ENCODE peak calls at places on chromosome X, in four cellular contexts. One of them, this sample, is unnamed.

GRCh38 chrX:150570512-150570911 is 2.1 kb downstream of the MTM1 start:
- DNase-seq in K562: peak; percentile 44
- DNase-seq in WTC11: no peak
- DNase-seq in A549: no peak
- DNase-seq in this sample: peak; percentile 93

GRCh38 chrX:153633607-153634180 is 13.3 kb upstream of the DUSP9 start:
- DNase-seq in A549: no peak
- DNase-seq in K562: no peak
- DNase-seq in WTC11: no peak
- DNase-seq in this sample: no peak

GRCh38 chrX:17425551-17425950 is 50.6 kb downstream of the NHS start:
- DNase-seq in WTC11: no peak
- DNase-seq in K562: no peak
- DNase-seq in A549: no peak
- DNase-seq in this sample: no peak

GRCh38 chrX:77768787-77769186 is 17.2 kb downstream of the ATRX start:
- DNase-seq in WTC11: no peak
- DNase-seq in K562: no peak
- DNase-seq in A549: no peak
- DNase-seq in this sample: no peak

GRCh38 chrX:35826503-35826902 is 28.4 kb downstream of the MAGEB16 start:
- DNase-seq in WTC11: no peak
- DNase-seq in K562: no peak
- DNase-seq in A549: no peak
- DNase-seq in this sample: no peak

GRCh38 chrX:31376408-31376807 is 304.6 kb upstream of the FTHL17 start:
- DNase-seq in K562: no peak
- DNase-seq in WTC11: no peak
- DNase-seq in A549: no peak
- DNase-seq in this sample: no peak

GRCh38 chrX:46912098-46912672 is at the start of gene JADE3:
- DNase-seq in WTC11: peak; percentile 70
- DNase-seq in A549: peak; percentile 82
- DNase-seq in K562: peak; percentile 70
- DNase-seq in this sample: peak; percentile 55

GRCh38 chrX:140343226-140343873 is 161.5 kb downstream of the SOX3 start:
- DNase-seq in A549: no peak
- DNase-seq in WTC11: no peak
- DNase-seq in K562: no peak
- DNase-seq in this sample: no peak

GRCh38 chrX:7771788-7772438 is 71.1 kb upstream of the VCX start:
- DNase-seq in A549: no peak
- DNase-seq in K562: no peak
- DNase-seq in WTC11: no peak
- DNase-seq in this sample: peak; percentile 91

GRCh38 chrX:65644621-65645287 is 22.7 kb upstream of the MSN start:
- DNase-seq in K562: peak; percentile 39
- DNase-seq in WTC11: no peak
- DNase-seq in A549: peak; percentile 80
- DNase-seq in this sample: no peak

GRCh38 chrX:9291666-9292065 is 173.2 kb upstream of the TBL1X start:
- DNase-seq in K562: no peak
- DNase-seq in WTC11: peak; percentile 55
- DNase-seq in A549: no peak
- DNase-seq in this sample: no peak

GRCh38 chrX:19964017-19964710 is 26.7 kb downstream of the BCLAF3 start:
- DNase-seq in WTC11: no peak
- DNase-seq in K562: no peak
- DNase-seq in A549: no peak
- DNase-seq in this sample: no peak

GRCh38 chrX:50456712-50457484 is 13.7 kb downstream of the DGKK start:
- DNase-seq in K562: no peak
- DNase-seq in WTC11: no peak
- DNase-seq in A549: no peak
- DNase-seq in this sample: no peak

GRCh38 chrX:133053854-133054565 is 42.9 kb downstream of the USP26 start:
- DNase-seq in K562: no peak
- DNase-seq in A549: no peak
- DNase-seq in WTC11: no peak
- DNase-seq in this sample: no peak

GRCh38 chrX:95835223-95835622 is 849.4 kb upstream of the DIAPH2 start:
- DNase-seq in A549: no peak
- DNase-seq in K562: no peak
- DNase-seq in WTC11: no peak
- DNase-seq in this sample: no peak

GRCh38 chrX:66046612-66047235 is 6.8 kb upstream of the VSIG4 start:
- DNase-seq in K562: peak; percentile 54
- DNase-seq in A549: no peak
- DNase-seq in WTC11: no peak
- DNase-seq in this sample: no peak

GRCh38 chrX:72621619-72622485 is 49.2 kb upstream of the HDAC8 start:
- DNase-seq in K562: no peak
- DNase-seq in A549: peak; percentile 15
- DNase-seq in WTC11: no peak
- DNase-seq in this sample: no peak

GRCh38 chrX:72137846-72138455 is 6.2 kb upstream of the RTL5 start:
- DNase-seq in WTC11: no peak
- DNase-seq in K562: no peak
- DNase-seq in A549: no peak
- DNase-seq in this sample: no peak

GRCh38 chrX:129961180-129962083 is 21.0 kb upstream of the BCORL1 start:
- DNase-seq in K562: peak; percentile 91
- DNase-seq in WTC11: peak; percentile 72
- DNase-seq in A549: peak; percentile 52
- DNase-seq in this sample: peak; percentile 44

GRCh38 chrX:134692233-134692632 is 34.0 kb upstream of the PLAC1 start:
- DNase-seq in WTC11: no peak
- DNase-seq in K562: no peak
- DNase-seq in A549: no peak
- DNase-seq in this sample: no peak

GRCh38 chrX:118062048-118062789 is 54.4 kb downstream of the KLHL13 start:
- DNase-seq in K562: no peak
- DNase-seq in WTC11: no peak
- DNase-seq in A549: no peak
- DNase-seq in this sample: no peak

GRCh38 chrX:72569786-72570185 is 2.9 kb downstream of the HDAC8 start:
- DNase-seq in K562: no peak
- DNase-seq in A549: peak; percentile 22
- DNase-seq in WTC11: no peak
- DNase-seq in this sample: no peak

GRCh38 chrX:16771483-16772398 is 14.5 kb upstream of the TXLNG start:
- DNase-seq in A549: peak; percentile 86
- DNase-seq in WTC11: peak; percentile 24
- DNase-seq in K562: peak; percentile 82
- DNase-seq in this sample: peak; percentile 86

GRCh38 chrX:151703487-151703886 is 8.2 kb downstream of the PRRG3 start:
- DNase-seq in K562: no peak
- DNase-seq in A549: no peak
- DNase-seq in WTC11: no peak
- DNase-seq in this sample: no peak

DNA sequence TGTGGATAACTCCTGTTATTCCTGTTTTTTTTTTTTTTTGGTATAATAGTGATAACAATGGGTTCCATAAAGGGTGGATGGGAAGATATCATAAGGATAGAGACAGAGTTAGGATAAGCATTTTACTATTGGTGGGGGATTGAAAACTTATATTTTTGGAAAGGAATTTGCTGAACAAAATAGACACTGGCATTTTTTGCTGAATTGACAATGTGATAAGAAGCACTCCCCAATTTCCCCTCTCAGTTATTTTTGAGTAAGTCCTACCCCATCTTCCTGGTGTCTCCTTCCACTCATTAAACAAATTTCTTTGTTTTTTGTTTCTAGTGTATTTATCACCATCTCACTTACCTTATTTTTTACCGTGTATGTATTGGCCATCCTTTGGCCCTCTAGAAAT is 55.8 kb downstream of the AMELX start:
- DNase-seq in WTC11: no peak
- DNase-seq in A549: no peak
- DNase-seq in K562: no peak
- DNase-seq in this sample: no peak
- TF ChIP-seq HMGXB4 in WTC11: no peak
- TF ChIP-seq HMGXB4 in A549: no peak
- TF ChIP-seq HMGXB4 in K562: no peak
- TF ChIP-seq HMGXB4 in this sample: no peak

DNA sequence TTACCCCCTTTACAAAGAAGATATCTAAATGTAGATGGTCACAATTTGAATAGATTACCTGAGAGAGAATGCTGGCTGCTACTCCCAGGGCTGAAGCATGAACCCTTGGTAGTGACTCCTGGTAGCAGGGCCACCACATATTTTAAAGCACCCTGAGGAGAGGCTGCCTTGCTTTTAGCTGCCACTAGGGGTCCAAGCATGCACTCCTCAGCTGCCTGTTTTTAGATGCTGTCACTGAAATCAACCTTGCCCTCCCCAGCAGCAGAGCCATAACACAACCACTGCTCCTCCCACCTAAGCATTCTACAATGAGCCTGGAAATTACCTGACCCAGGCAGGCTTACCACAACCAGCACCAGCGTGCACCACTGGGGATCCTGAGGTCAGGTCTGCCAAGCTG is 850.9 kb downstream of the FAM133A start:
- DNase-seq in K562: peak; percentile 0
- DNase-seq in WTC11: no peak
- DNase-seq in A549: no peak
- DNase-seq in this sample: no peak
- TF ChIP-seq HMGXB4 in K562: no peak
- TF ChIP-seq HMGXB4 in WTC11: no peak
- TF ChIP-seq HMGXB4 in A549: no peak
- TF ChIP-seq HMGXB4 in this sample: no peak

GRCh38 chrX:120671963-120672362 is 42.1 kb upstream of the C1GALT1C1 start:
- DNase-seq in WTC11: no peak
- DNase-seq in K562: no peak
- DNase-seq in A549: peak; percentile 2
- DNase-seq in this sample: no peak
- TF ChIP-seq HMGXB4 in WTC11: no peak
- TF ChIP-seq HMGXB4 in K562: no peak
- TF ChIP-seq HMGXB4 in A549: no peak
- TF ChIP-seq HMGXB4 in this sample: no peak

GRCh38 chrX:643911-644303 is 13.3 kb downstream of the SHOX start:
- DNase-seq in WTC11: no peak
- DNase-seq in A549: no peak
- DNase-seq in K562: no peak
- DNase-seq in this sample: no peak
- TF ChIP-seq HMGXB4 in WTC11: no peak
- TF ChIP-seq HMGXB4 in A549: no peak
- TF ChIP-seq HMGXB4 in K562: no peak
- TF ChIP-seq HMGXB4 in this sample: no peak

GRCh38 chrX:87064522-87064921 is 453.1 kb upstream of the KLHL4 start:
- DNase-seq in A549: no peak
- DNase-seq in K562: no peak
- DNase-seq in WTC11: no peak
- DNase-seq in this sample: no peak

GRCh38 chrX:87063622-87064021 is 454.0 kb upstream of the KLHL4 start:
- DNase-seq in K562: no peak
- DNase-seq in A549: no peak
- DNase-seq in WTC11: no peak
- DNase-seq in this sample: no peak

GRCh38 chrX:87067795-87068194 is 449.8 kb upstream of the KLHL4 start:
- DNase-seq in K562: no peak
- DNase-seq in A549: no peak
- DNase-seq in WTC11: no peak
- DNase-seq in this sample: no peak
- TF ChIP-seq HMGXB4 in K562: no peak
- TF ChIP-seq HMGXB4 in A549: no peak
- TF ChIP-seq HMGXB4 in WTC11: no peak
- TF ChIP-seq HMGXB4 in this sample: no peak